ENCODE peak calls at places on chromosomes 13 and 19, in four cellular contexts. One of them, this sample, is unnamed.

GRCh38 chr19:11239377-11240000 is at the start of gene ANGPTL8:
- DNase-seq in colonic mucosa: no peak
- DNase-seq in upper lobe of right lung: no peak
- DNase-seq in neural progenitor cell: no peak
- DNase-seq in this sample: no peak

GRCh38 chr13:72726721-72727416 is 560 bp downstream of the MZT1 start:
- DNase-seq in colonic mucosa: peak; percentile 69
- DNase-seq in neural progenitor cell: peak; percentile 79
- DNase-seq in upper lobe of right lung: peak; percentile 78
- DNase-seq in this sample: no peak

GRCh38 chr13:96243371-96243770 is 153.5 kb downstream of the HS6ST3 start:
- DNase-seq in neural progenitor cell: no peak
- DNase-seq in upper lobe of right lung: no peak
- DNase-seq in colonic mucosa: no peak
- DNase-seq in this sample: no peak

GRCh38 chr13:28337196-28338045 is 157.5 kb downstream of the FLT1 start:
- DNase-seq in colonic mucosa: no peak
- DNase-seq in neural progenitor cell: no peak
- DNase-seq in upper lobe of right lung: no peak
- DNase-seq in this sample: peak; percentile 86

GRCh38 chr13:24217601-24218281 is 57.2 kb downstream of the SPATA13 start:
- DNase-seq in neural progenitor cell: no peak
- DNase-seq in upper lobe of right lung: peak; percentile 68
- DNase-seq in colonic mucosa: peak; percentile 79
- DNase-seq in this sample: peak; percentile 39

GRCh38 chr13:46926856-46927625 is 30.2 kb upstream of the HTR2A start:
- DNase-seq in colonic mucosa: no peak
- DNase-seq in upper lobe of right lung: no peak
- DNase-seq in neural progenitor cell: no peak
- DNase-seq in this sample: peak; percentile 47

GRCh38 chr19:13832096-13832495 is 36.9 kb downstream of the ZSWIM4 start:
- DNase-seq in upper lobe of right lung: no peak
- DNase-seq in colonic mucosa: no peak
- DNase-seq in neural progenitor cell: no peak
- DNase-seq in this sample: no peak

GRCh38 chr19:29516358-29516725 is 9.5 kb upstream of the VSTM2B start:
- DNase-seq in neural progenitor cell: no peak
- DNase-seq in upper lobe of right lung: peak; percentile 44
- DNase-seq in colonic mucosa: no peak
- DNase-seq in this sample: no peak

GRCh38 chr19:677601-678380 is 1.6 kb downstream of the FSTL3 start:
- DNase-seq in neural progenitor cell: no peak
- DNase-seq in colonic mucosa: no peak
- DNase-seq in upper lobe of right lung: peak; percentile 78
- DNase-seq in this sample: no peak

GRCh38 chr13:107574517-107575215 is 640.7 kb downstream of the LIG4 start:
- DNase-seq in colonic mucosa: no peak
- DNase-seq in neural progenitor cell: no peak
- DNase-seq in upper lobe of right lung: no peak
- DNase-seq in this sample: peak; percentile 11

GRCh38 chr19:49849433-49850220 is 1.3 kb upstream of the PTOV1 start:
- DNase-seq in neural progenitor cell: no peak
- DNase-seq in colonic mucosa: no peak
- DNase-seq in upper lobe of right lung: no peak
- DNase-seq in this sample: no peak

GRCh38 chr13:31044658-31045620 is 112.5 kb downstream of the TEX26 start:
- DNase-seq in neural progenitor cell: no peak
- DNase-seq in upper lobe of right lung: no peak
- DNase-seq in colonic mucosa: peak; percentile 44
- DNase-seq in this sample: no peak

GRCh38 chr19:14106840-14107239 is 10.7 kb downstream of the PRKACA start:
- DNase-seq in colonic mucosa: no peak
- DNase-seq in upper lobe of right lung: no peak
- DNase-seq in neural progenitor cell: no peak
- DNase-seq in this sample: no peak

GRCh38 chr19:12293771-12294307 is 844 bp downstream of the ZNF44 start:
- DNase-seq in neural progenitor cell: peak; percentile 79
- DNase-seq in upper lobe of right lung: peak; percentile 95
- DNase-seq in colonic mucosa: peak; percentile 93
- DNase-seq in this sample: peak; percentile 60

GRCh38 chr13:111492341-111492945 is 172.0 kb downstream of the TEX29 start:
- DNase-seq in colonic mucosa: no peak
- DNase-seq in neural progenitor cell: no peak
- DNase-seq in upper lobe of right lung: peak; percentile 23
- DNase-seq in this sample: no peak

GRCh38 chr19:29677001-29677781 is 11.9 kb downstream of the PLEKHF1 start:
- DNase-seq in upper lobe of right lung: no peak
- DNase-seq in neural progenitor cell: no peak
- DNase-seq in colonic mucosa: no peak
- DNase-seq in this sample: no peak

GRCh38 chr19:43618921-43619261 is 538 bp downstream of the ZNF428 start:
- DNase-seq in upper lobe of right lung: no peak
- DNase-seq in neural progenitor cell: no peak
- DNase-seq in colonic mucosa: peak; percentile 65
- DNase-seq in this sample: peak; percentile 39

GRCh38 chr19:850221-850978 is 1.7 kb upstream of the ELANE start:
- DNase-seq in neural progenitor cell: peak; percentile 51
- DNase-seq in colonic mucosa: peak; percentile 75
- DNase-seq in upper lobe of right lung: peak; percentile 93
- DNase-seq in this sample: peak; percentile 98

GRCh38 chr19:17648786-17649185 is 39.4 kb downstream of the UNC13A start:
- DNase-seq in upper lobe of right lung: no peak
- DNase-seq in colonic mucosa: no peak
- DNase-seq in neural progenitor cell: no peak
- DNase-seq in this sample: no peak

GRCh38 chr13:46546084-46546786 is 6.7 kb upstream of the LRCH1 start:
- DNase-seq in neural progenitor cell: no peak
- DNase-seq in colonic mucosa: no peak
- DNase-seq in upper lobe of right lung: no peak
- DNase-seq in this sample: no peak

GRCh38 chr13:31424130-31424729 is 224.5 kb downstream of the B3GLCT start:
- DNase-seq in neural progenitor cell: peak; percentile 85
- DNase-seq in upper lobe of right lung: peak; percentile 85
- DNase-seq in colonic mucosa: peak; percentile 74
- DNase-seq in this sample: peak; percentile 88

GRCh38 chr13:106003651-106004050 is 531.8 kb downstream of the EFNB2 start:
- DNase-seq in upper lobe of right lung: no peak
- DNase-seq in colonic mucosa: no peak
- DNase-seq in neural progenitor cell: no peak
- DNase-seq in this sample: no peak

GRCh38 chr19:19743176-19743575 is 10.3 kb upstream of the ZNF14 start:
- DNase-seq in upper lobe of right lung: no peak
- DNase-seq in colonic mucosa: no peak
- DNase-seq in neural progenitor cell: no peak
- DNase-seq in this sample: no peak

GRCh38 chr19:17405250-17406038 is at the start of gene BST2:
- DNase-seq in upper lobe of right lung: no peak
- DNase-seq in neural progenitor cell: peak; percentile 53
- DNase-seq in colonic mucosa: peak; percentile 38
- DNase-seq in this sample: peak; percentile 59

GRCh38 chr13:44433863-44434262 is 60.2 kb downstream of the SERP2 start:
- DNase-seq in colonic mucosa: no peak
- DNase-seq in neural progenitor cell: no peak
- DNase-seq in upper lobe of right lung: no peak
- DNase-seq in this sample: no peak

GRCh38 chr19:18044825-18045304 is 36.9 kb downstream of the ARRDC2 start:
- DNase-seq in upper lobe of right lung: peak; percentile 89
- DNase-seq in colonic mucosa: peak; percentile 89
- DNase-seq in neural progenitor cell: peak; percentile 28
- DNase-seq in this sample: peak; percentile 66

GRCh38 chr19:16190736-16191135 is 5.5 kb downstream of the FAM32A start:
- DNase-seq in colonic mucosa: no peak
- DNase-seq in neural progenitor cell: no peak
- DNase-seq in upper lobe of right lung: no peak
- DNase-seq in this sample: no peak

GRCh38 chr13:71877280-71877653 is 10.3 kb upstream of the DACH1 start:
- DNase-seq in neural progenitor cell: peak; percentile 84
- DNase-seq in colonic mucosa: no peak
- DNase-seq in upper lobe of right lung: no peak
- DNase-seq in this sample: no peak

GRCh38 chr13:110826861-110827672 is 87.8 kb downstream of the ANKRD10 start:
- DNase-seq in neural progenitor cell: no peak
- DNase-seq in upper lobe of right lung: no peak
- DNase-seq in colonic mucosa: no peak
- DNase-seq in this sample: no peak

GRCh38 chr19:6802336-6803035 is 30.0 kb downstream of the VAV1 start:
- DNase-seq in colonic mucosa: peak; percentile 42
- DNase-seq in neural progenitor cell: peak; percentile 7
- DNase-seq in upper lobe of right lung: peak; percentile 74
- DNase-seq in this sample: no peak

GRCh38 chr13:91776650-91777193 is 378.3 kb downstream of the GPC5 start:
- DNase-seq in upper lobe of right lung: no peak
- DNase-seq in colonic mucosa: no peak
- DNase-seq in neural progenitor cell: no peak
- DNase-seq in this sample: no peak

GRCh38 chr19:10227215-10227971 is 3.7 kb downstream of the S1PR2 start:
- DNase-seq in colonic mucosa: no peak
- DNase-seq in neural progenitor cell: no peak
- DNase-seq in upper lobe of right lung: peak; percentile 63
- DNase-seq in this sample: peak; percentile 36

GRCh38 chr13:108154421-108154858 is 60.9 kb downstream of the LIG4 start:
- DNase-seq in upper lobe of right lung: no peak
- DNase-seq in colonic mucosa: peak; percentile 68
- DNase-seq in neural progenitor cell: no peak
- DNase-seq in this sample: peak; percentile 2

GRCh38 chr19:6067975-6068374 is 42.3 kb downstream of the RFX2 start:
- DNase-seq in colonic mucosa: peak; percentile 15
- DNase-seq in neural progenitor cell: no peak
- DNase-seq in upper lobe of right lung: peak; percentile 23
- DNase-seq in this sample: no peak

GRCh38 chr19:5988520-5989387 is 10.8 kb upstream of the RANBP3 start:
- DNase-seq in neural progenitor cell: no peak
- DNase-seq in upper lobe of right lung: no peak
- DNase-seq in colonic mucosa: no peak
- DNase-seq in this sample: no peak

GRCh38 chr19:8004001-8004400 is 1.4 kb downstream of the ELAVL1 start:
- DNase-seq in upper lobe of right lung: no peak
- DNase-seq in colonic mucosa: no peak
- DNase-seq in neural progenitor cell: no peak
- DNase-seq in this sample: no peak
- H3K4me3 ChIP-seq in upper lobe of right lung: peak overlapping the region; percentile 74
- H3K4me3 ChIP-seq in colonic mucosa: peak overlapping the region; percentile 80
- H3K4me3 ChIP-seq in neural progenitor cell: peak overlapping the region; percentile 98
- H3K4me3 ChIP-seq in this sample: peak overlapping the region; percentile 73

GRCh38 chr19:47608074-47608907 is 643 bp upstream of the BICRA start:
- DNase-seq in neural progenitor cell: peak; percentile 98
- DNase-seq in upper lobe of right lung: peak; percentile 96
- DNase-seq in colonic mucosa: peak; percentile 95
- DNase-seq in this sample: peak; percentile 93
- TF ChIP-seq CTCF in neural progenitor cell: no peak
- TF ChIP-seq CTCF in upper lobe of right lung: peak; percentile 5
- TF ChIP-seq CTCF in colonic mucosa: peak; percentile 12
- TF ChIP-seq CTCF in this sample: peak; percentile 17

GRCh38 chr13:97431365-97431764 is 2.6 kb upstream of the RAP2A start:
- DNase-seq in neural progenitor cell: no peak
- DNase-seq in upper lobe of right lung: no peak
- DNase-seq in colonic mucosa: no peak
- DNase-seq in this sample: no peak
- H3K4me3 ChIP-seq in neural progenitor cell: peak overlapping the region; percentile 63
- H3K4me3 ChIP-seq in upper lobe of right lung: no peak overlapping the region
- H3K4me3 ChIP-seq in colonic mucosa: no peak overlapping the region
- H3K4me3 ChIP-seq in this sample: no peak overlapping the region

GRCh38 chr13:60331249-60332012 is 65.6 kb upstream of the TDRD3 start:
- DNase-seq in upper lobe of right lung: no peak
- DNase-seq in neural progenitor cell: no peak
- DNase-seq in colonic mucosa: no peak
- DNase-seq in this sample: no peak

GRCh38 chr13:60327551-60327950 is 69.5 kb upstream of the TDRD3 start:
- DNase-seq in neural progenitor cell: no peak
- DNase-seq in upper lobe of right lung: no peak
- DNase-seq in colonic mucosa: no peak
- DNase-seq in this sample: no peak

GRCh38 chr13:60326273-60326672 is 70.7 kb upstream of the TDRD3 start:
- DNase-seq in neural progenitor cell: no peak
- DNase-seq in colonic mucosa: no peak
- DNase-seq in upper lobe of right lung: no peak
- DNase-seq in this sample: no peak

GRCh38 chr13:60328073-60328472 is 68.9 kb upstream of the TDRD3 start:
- DNase-seq in colonic mucosa: no peak
- DNase-seq in upper lobe of right lung: no peak
- DNase-seq in neural progenitor cell: no peak
- DNase-seq in this sample: no peak

DNA sequence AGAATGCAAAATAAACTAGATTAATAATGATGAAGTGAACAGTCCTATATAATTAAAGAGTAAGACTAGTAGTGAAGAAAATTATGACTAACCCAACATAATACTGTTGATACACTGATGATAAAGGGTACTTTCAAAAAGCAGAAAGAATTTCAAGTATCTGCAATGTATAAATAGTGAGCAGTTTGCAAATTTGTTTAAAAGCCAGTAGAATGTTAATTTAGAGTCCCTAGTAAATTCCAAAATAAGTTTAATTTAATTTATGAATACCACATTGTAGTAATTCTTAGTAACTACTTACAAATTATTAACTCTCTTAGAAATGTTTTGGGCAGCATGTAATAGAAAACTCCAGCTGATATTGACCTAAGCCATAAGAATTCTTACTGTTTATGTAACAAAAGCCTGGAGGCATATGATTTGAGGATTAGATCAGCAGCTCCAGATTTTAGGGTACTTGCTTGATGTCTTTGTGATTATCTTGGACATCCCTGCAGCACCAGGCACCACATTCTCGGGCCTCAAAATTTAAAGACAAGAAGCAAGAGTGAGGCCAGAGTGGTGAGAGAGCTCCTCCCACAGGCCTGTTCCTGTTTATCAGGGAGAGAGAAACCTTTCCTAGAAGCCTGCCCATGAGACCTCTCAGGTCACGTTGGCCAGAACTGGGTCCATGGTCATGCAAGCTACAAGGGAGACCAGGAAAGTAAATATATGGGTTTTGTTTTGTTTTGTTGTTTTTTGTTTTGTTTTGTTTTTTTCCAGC is 67.6 kb upstream of the TDRD3 start:
- DNase-seq in colonic mucosa: peak; percentile 42
- DNase-seq in neural progenitor cell: peak; percentile 77
- DNase-seq in upper lobe of right lung: peak; percentile 64
- DNase-seq in this sample: peak; percentile 45
- TF ChIP-seq CTCF in colonic mucosa: no peak
- TF ChIP-seq CTCF in neural progenitor cell: peak; percentile 80
- TF ChIP-seq CTCF in upper lobe of right lung: peak; percentile 42
- TF ChIP-seq CTCF in this sample: peak; percentile 46

GRCh38 chr13:73870036-73870741 is 264.0 kb downstream of the KLF12 start:
- DNase-seq in upper lobe of right lung: no peak
- DNase-seq in colonic mucosa: peak; percentile 42
- DNase-seq in neural progenitor cell: no peak
- DNase-seq in this sample: peak; percentile 89
- H3K4me3 ChIP-seq in upper lobe of right lung: no peak overlapping the region
- H3K4me3 ChIP-seq in colonic mucosa: no peak overlapping the region
- H3K4me3 ChIP-seq in neural progenitor cell: no peak overlapping the region
- H3K4me3 ChIP-seq in this sample: no peak overlapping the region